ENCODE peak calls at places on chromosomes 7 and 10, in six cellular contexts. One of them, this sample, is unnamed.

GRCh38 chr7:99624487-99624886 is 7.7 kb downstream of the ZSCAN25 start:
- DNase-seq in C1 segment of cervical spinal cord: no peak
- DNase-seq in fibroblast of mammary gland: no peak
- DNase-seq in activated naive CD8-positive, alpha-beta T cell treated with anti-CD3 and anti-CD28 coated beads, Interleukin-2, amount 50 U/mL, for 16 hours: peak; percentile 43
- DNase-seq in renal cortical epithelial cell: no peak
- DNase-seq in lower leg skin: peak; percentile 79
- DNase-seq in this sample: no peak

GRCh38 chr10:97411411-97411810 is 10.3 kb upstream of the RRP12 start:
- DNase-seq in lower leg skin: no peak
- DNase-seq in renal cortical epithelial cell: peak; percentile 74
- DNase-seq in fibroblast of mammary gland: no peak
- DNase-seq in C1 segment of cervical spinal cord: no peak
- DNase-seq in activated naive CD8-positive, alpha-beta T cell treated with anti-CD3 and anti-CD28 coated beads, Interleukin-2, amount 50 U/mL, for 16 hours: no peak
- DNase-seq in this sample: no peak

GRCh38 chr7:155942226-155942950 is 130.1 kb upstream of the SHH start:
- DNase-seq in lower leg skin: peak; percentile 45
- DNase-seq in C1 segment of cervical spinal cord: no peak
- DNase-seq in fibroblast of mammary gland: no peak
- DNase-seq in renal cortical epithelial cell: no peak
- DNase-seq in activated naive CD8-positive, alpha-beta T cell treated with anti-CD3 and anti-CD28 coated beads, Interleukin-2, amount 50 U/mL, for 16 hours: no peak
- DNase-seq in this sample: no peak

GRCh38 chr7:132548489-132549078 is 27.7 kb downstream of the PLXNA4 start:
- DNase-seq in renal cortical epithelial cell: peak; percentile 6
- DNase-seq in lower leg skin: no peak
- DNase-seq in fibroblast of mammary gland: peak; percentile 78
- DNase-seq in C1 segment of cervical spinal cord: no peak
- DNase-seq in activated naive CD8-positive, alpha-beta T cell treated with anti-CD3 and anti-CD28 coated beads, Interleukin-2, amount 50 U/mL, for 16 hours: no peak
- DNase-seq in this sample: no peak

GRCh38 chr10:63236113-63236935 is 103.2 kb downstream of the NRBF2 start:
- DNase-seq in C1 segment of cervical spinal cord: no peak
- DNase-seq in activated naive CD8-positive, alpha-beta T cell treated with anti-CD3 and anti-CD28 coated beads, Interleukin-2, amount 50 U/mL, for 16 hours: no peak
- DNase-seq in lower leg skin: no peak
- DNase-seq in renal cortical epithelial cell: peak; percentile 99
- DNase-seq in fibroblast of mammary gland: peak; percentile 94
- DNase-seq in this sample: no peak

GRCh38 chr10:97525683-97526110 is 27.0 kb downstream of the UBTD1 start:
- DNase-seq in fibroblast of mammary gland: no peak
- DNase-seq in renal cortical epithelial cell: no peak
- DNase-seq in C1 segment of cervical spinal cord: no peak
- DNase-seq in lower leg skin: no peak
- DNase-seq in activated naive CD8-positive, alpha-beta T cell treated with anti-CD3 and anti-CD28 coated beads, Interleukin-2, amount 50 U/mL, for 16 hours: no peak
- DNase-seq in this sample: no peak

GRCh38 chr10:30270247-30270646 is 78.8 kb downstream of the MTPAP start:
- DNase-seq in renal cortical epithelial cell: peak; percentile 7
- DNase-seq in C1 segment of cervical spinal cord: no peak
- DNase-seq in activated naive CD8-positive, alpha-beta T cell treated with anti-CD3 and anti-CD28 coated beads, Interleukin-2, amount 50 U/mL, for 16 hours: no peak
- DNase-seq in fibroblast of mammary gland: peak; percentile 16
- DNase-seq in lower leg skin: no peak
- DNase-seq in this sample: no peak

GRCh38 chr7:7911756-7912155 is 56.8 kb upstream of the GLCCI1 start:
- DNase-seq in C1 segment of cervical spinal cord: no peak
- DNase-seq in fibroblast of mammary gland: no peak
- DNase-seq in renal cortical epithelial cell: no peak
- DNase-seq in activated naive CD8-positive, alpha-beta T cell treated with anti-CD3 and anti-CD28 coated beads, Interleukin-2, amount 50 U/mL, for 16 hours: no peak
- DNase-seq in lower leg skin: no peak
- DNase-seq in this sample: no peak

GRCh38 chr10:69572159-69573055 is 815 bp downstream of the NEUROG3 start:
- DNase-seq in lower leg skin: peak; percentile 79
- DNase-seq in activated naive CD8-positive, alpha-beta T cell treated with anti-CD3 and anti-CD28 coated beads, Interleukin-2, amount 50 U/mL, for 16 hours: no peak
- DNase-seq in C1 segment of cervical spinal cord: no peak
- DNase-seq in renal cortical epithelial cell: no peak
- DNase-seq in fibroblast of mammary gland: peak; percentile 20
- DNase-seq in this sample: no peak

GRCh38 chr10:111524134-111524533 is 447.3 kb downstream of the ADRA2A start:
- DNase-seq in activated naive CD8-positive, alpha-beta T cell treated with anti-CD3 and anti-CD28 coated beads, Interleukin-2, amount 50 U/mL, for 16 hours: no peak
- DNase-seq in lower leg skin: no peak
- DNase-seq in fibroblast of mammary gland: no peak
- DNase-seq in renal cortical epithelial cell: no peak
- DNase-seq in C1 segment of cervical spinal cord: no peak
- DNase-seq in this sample: no peak

GRCh38 chr7:123749537-123749857 is 694 bp upstream of the WASL start:
- DNase-seq in lower leg skin: peak; percentile 88
- DNase-seq in activated naive CD8-positive, alpha-beta T cell treated with anti-CD3 and anti-CD28 coated beads, Interleukin-2, amount 50 U/mL, for 16 hours: no peak
- DNase-seq in fibroblast of mammary gland: peak; percentile 77
- DNase-seq in C1 segment of cervical spinal cord: no peak
- DNase-seq in renal cortical epithelial cell: peak; percentile 64
- DNase-seq in this sample: no peak

GRCh38 chr10:121426307-121426706 is 171.9 kb downstream of the FGFR2 start:
- DNase-seq in fibroblast of mammary gland: no peak
- DNase-seq in renal cortical epithelial cell: no peak
- DNase-seq in activated naive CD8-positive, alpha-beta T cell treated with anti-CD3 and anti-CD28 coated beads, Interleukin-2, amount 50 U/mL, for 16 hours: no peak
- DNase-seq in lower leg skin: no peak
- DNase-seq in C1 segment of cervical spinal cord: no peak
- DNase-seq in this sample: no peak

GRCh38 chr10:60778214-60778977 is at the start of gene CDK1:
- DNase-seq in C1 segment of cervical spinal cord: peak; percentile 94
- DNase-seq in fibroblast of mammary gland: peak; percentile 98
- DNase-seq in lower leg skin: peak; percentile 98
- DNase-seq in renal cortical epithelial cell: peak; percentile 94
- DNase-seq in activated naive CD8-positive, alpha-beta T cell treated with anti-CD3 and anti-CD28 coated beads, Interleukin-2, amount 50 U/mL, for 16 hours: peak; percentile 86
- DNase-seq in this sample: peak; percentile 81

GRCh38 chr10:30387646-30388243 is 38.7 kb upstream of the MTPAP start:
- DNase-seq in C1 segment of cervical spinal cord: no peak
- DNase-seq in fibroblast of mammary gland: peak; percentile 45
- DNase-seq in renal cortical epithelial cell: peak; percentile 53
- DNase-seq in lower leg skin: no peak
- DNase-seq in activated naive CD8-positive, alpha-beta T cell treated with anti-CD3 and anti-CD28 coated beads, Interleukin-2, amount 50 U/mL, for 16 hours: no peak
- DNase-seq in this sample: no peak

GRCh38 chr7:4745971-4746919 is 29.2 kb upstream of the AP5Z1 start:
- DNase-seq in renal cortical epithelial cell: peak; percentile 83
- DNase-seq in lower leg skin: no peak
- DNase-seq in C1 segment of cervical spinal cord: no peak
- DNase-seq in activated naive CD8-positive, alpha-beta T cell treated with anti-CD3 and anti-CD28 coated beads, Interleukin-2, amount 50 U/mL, for 16 hours: no peak
- DNase-seq in fibroblast of mammary gland: peak; percentile 76
- DNase-seq in this sample: no peak

GRCh38 chr7:107961399-107961798 is 41.6 kb downstream of the LAMB1 start:
- DNase-seq in C1 segment of cervical spinal cord: no peak
- DNase-seq in fibroblast of mammary gland: peak; percentile 68
- DNase-seq in lower leg skin: peak; percentile 95
- DNase-seq in activated naive CD8-positive, alpha-beta T cell treated with anti-CD3 and anti-CD28 coated beads, Interleukin-2, amount 50 U/mL, for 16 hours: no peak
- DNase-seq in renal cortical epithelial cell: no peak
- DNase-seq in this sample: no peak

GRCh38 chr7:77327067-77327931 is 88.8 kb downstream of the GSAP start:
- DNase-seq in renal cortical epithelial cell: peak; percentile 80
- DNase-seq in activated naive CD8-positive, alpha-beta T cell treated with anti-CD3 and anti-CD28 coated beads, Interleukin-2, amount 50 U/mL, for 16 hours: no peak
- DNase-seq in fibroblast of mammary gland: peak; percentile 68
- DNase-seq in C1 segment of cervical spinal cord: no peak
- DNase-seq in lower leg skin: peak; percentile 90
- DNase-seq in this sample: no peak

GRCh38 chr7:101241015-101241363 is 3.4 kb upstream of the CLDN15 start:
- DNase-seq in lower leg skin: no peak
- DNase-seq in activated naive CD8-positive, alpha-beta T cell treated with anti-CD3 and anti-CD28 coated beads, Interleukin-2, amount 50 U/mL, for 16 hours: no peak
- DNase-seq in fibroblast of mammary gland: peak; percentile 85
- DNase-seq in C1 segment of cervical spinal cord: no peak
- DNase-seq in renal cortical epithelial cell: no peak
- DNase-seq in this sample: no peak

GRCh38 chr7:14305233-14305866 is 315.9 kb upstream of the ETV1 start:
- DNase-seq in fibroblast of mammary gland: no peak
- DNase-seq in activated naive CD8-positive, alpha-beta T cell treated with anti-CD3 and anti-CD28 coated beads, Interleukin-2, amount 50 U/mL, for 16 hours: no peak
- DNase-seq in renal cortical epithelial cell: no peak
- DNase-seq in C1 segment of cervical spinal cord: no peak
- DNase-seq in lower leg skin: no peak
- DNase-seq in this sample: no peak

GRCh38 chr10:18549105-18549504 is 102.3 kb downstream of the NSUN6 start:
- DNase-seq in activated naive CD8-positive, alpha-beta T cell treated with anti-CD3 and anti-CD28 coated beads, Interleukin-2, amount 50 U/mL, for 16 hours: no peak
- DNase-seq in fibroblast of mammary gland: no peak
- DNase-seq in lower leg skin: no peak
- DNase-seq in renal cortical epithelial cell: no peak
- DNase-seq in C1 segment of cervical spinal cord: no peak
- DNase-seq in this sample: no peak

GRCh38 chr10:91887075-91887899 is 22.0 kb downstream of the FGFBP3 start:
- DNase-seq in fibroblast of mammary gland: peak; percentile 39
- DNase-seq in lower leg skin: peak; percentile 88
- DNase-seq in activated naive CD8-positive, alpha-beta T cell treated with anti-CD3 and anti-CD28 coated beads, Interleukin-2, amount 50 U/mL, for 16 hours: no peak
- DNase-seq in renal cortical epithelial cell: no peak
- DNase-seq in C1 segment of cervical spinal cord: peak; percentile 44
- DNase-seq in this sample: no peak

GRCh38 chr10:17993361-17993760 is 41.6 kb downstream of the SLC39A12 start:
- DNase-seq in renal cortical epithelial cell: no peak
- DNase-seq in fibroblast of mammary gland: peak; percentile 98
- DNase-seq in C1 segment of cervical spinal cord: no peak
- DNase-seq in activated naive CD8-positive, alpha-beta T cell treated with anti-CD3 and anti-CD28 coated beads, Interleukin-2, amount 50 U/mL, for 16 hours: no peak
- DNase-seq in lower leg skin: no peak
- DNase-seq in this sample: no peak

GRCh38 chr10:31765546-31765945 is 163.1 kb downstream of the ARHGAP12 start:
- DNase-seq in fibroblast of mammary gland: no peak
- DNase-seq in activated naive CD8-positive, alpha-beta T cell treated with anti-CD3 and anti-CD28 coated beads, Interleukin-2, amount 50 U/mL, for 16 hours: no peak
- DNase-seq in C1 segment of cervical spinal cord: no peak
- DNase-seq in lower leg skin: no peak
- DNase-seq in renal cortical epithelial cell: no peak
- DNase-seq in this sample: no peak

GRCh38 chr10:70186090-70186489 is 15.8 kb upstream of the SAR1A start:
- DNase-seq in C1 segment of cervical spinal cord: no peak
- DNase-seq in renal cortical epithelial cell: no peak
- DNase-seq in lower leg skin: no peak
- DNase-seq in activated naive CD8-positive, alpha-beta T cell treated with anti-CD3 and anti-CD28 coated beads, Interleukin-2, amount 50 U/mL, for 16 hours: no peak
- DNase-seq in fibroblast of mammary gland: no peak
- DNase-seq in this sample: no peak

GRCh38 chr10:45373783-45374450 is at the start of gene ALOX5:
- DNase-seq in activated naive CD8-positive, alpha-beta T cell treated with anti-CD3 and anti-CD28 coated beads, Interleukin-2, amount 50 U/mL, for 16 hours: no peak
- DNase-seq in renal cortical epithelial cell: no peak
- DNase-seq in lower leg skin: no peak
- DNase-seq in C1 segment of cervical spinal cord: no peak
- DNase-seq in fibroblast of mammary gland: no peak
- DNase-seq in this sample: no peak

GRCh38 chr10:88207121-88207546 is 343.7 kb downstream of the PTEN start:
- DNase-seq in activated naive CD8-positive, alpha-beta T cell treated with anti-CD3 and anti-CD28 coated beads, Interleukin-2, amount 50 U/mL, for 16 hours: no peak
- DNase-seq in fibroblast of mammary gland: peak; percentile 10
- DNase-seq in C1 segment of cervical spinal cord: no peak
- DNase-seq in renal cortical epithelial cell: no peak
- DNase-seq in lower leg skin: no peak
- DNase-seq in this sample: no peak

GRCh38 chr7:105413887-105414437 is 25.2 kb upstream of the SRPK2 start:
- DNase-seq in lower leg skin: no peak
- DNase-seq in C1 segment of cervical spinal cord: no peak
- DNase-seq in fibroblast of mammary gland: no peak
- DNase-seq in renal cortical epithelial cell: no peak
- DNase-seq in activated naive CD8-positive, alpha-beta T cell treated with anti-CD3 and anti-CD28 coated beads, Interleukin-2, amount 50 U/mL, for 16 hours: no peak
- DNase-seq in this sample: no peak

GRCh38 chr10:34049887-34050286 is 715.4 kb upstream of the NRP1 start:
- DNase-seq in fibroblast of mammary gland: peak; percentile 91
- DNase-seq in C1 segment of cervical spinal cord: no peak
- DNase-seq in activated naive CD8-positive, alpha-beta T cell treated with anti-CD3 and anti-CD28 coated beads, Interleukin-2, amount 50 U/mL, for 16 hours: no peak
- DNase-seq in renal cortical epithelial cell: peak; percentile 65
- DNase-seq in lower leg skin: no peak
- DNase-seq in this sample: no peak

GRCh38 chr10:88728107-88728763 is 22.2 kb downstream of the LIPK start:
- DNase-seq in C1 segment of cervical spinal cord: no peak
- DNase-seq in fibroblast of mammary gland: peak; percentile 36
- DNase-seq in renal cortical epithelial cell: no peak
- DNase-seq in activated naive CD8-positive, alpha-beta T cell treated with anti-CD3 and anti-CD28 coated beads, Interleukin-2, amount 50 U/mL, for 16 hours: no peak
- DNase-seq in lower leg skin: no peak
- DNase-seq in this sample: no peak

GRCh38 chr7:5827755-5828154 is 46.3 kb upstream of the RNF216 start:
- DNase-seq in activated naive CD8-positive, alpha-beta T cell treated with anti-CD3 and anti-CD28 coated beads, Interleukin-2, amount 50 U/mL, for 16 hours: no peak
- DNase-seq in fibroblast of mammary gland: peak; percentile 7
- DNase-seq in C1 segment of cervical spinal cord: no peak
- DNase-seq in lower leg skin: no peak
- DNase-seq in renal cortical epithelial cell: no peak
- DNase-seq in this sample: no peak

GRCh38 chr10:83078645-83079044 is 1060.7 kb upstream of the GHITM start:
- DNase-seq in C1 segment of cervical spinal cord: no peak
- DNase-seq in renal cortical epithelial cell: no peak
- DNase-seq in activated naive CD8-positive, alpha-beta T cell treated with anti-CD3 and anti-CD28 coated beads, Interleukin-2, amount 50 U/mL, for 16 hours: no peak
- DNase-seq in fibroblast of mammary gland: no peak
- DNase-seq in lower leg skin: no peak
- DNase-seq in this sample: no peak

GRCh38 chr7:117381357-117381756 is 45.9 kb downstream of the ASZ1 start:
- DNase-seq in renal cortical epithelial cell: no peak
- DNase-seq in lower leg skin: no peak
- DNase-seq in C1 segment of cervical spinal cord: no peak
- DNase-seq in fibroblast of mammary gland: no peak
- DNase-seq in activated naive CD8-positive, alpha-beta T cell treated with anti-CD3 and anti-CD28 coated beads, Interleukin-2, amount 50 U/mL, for 16 hours: no peak
- DNase-seq in this sample: no peak

GRCh38 chr7:104843198-104843597 is 170.8 kb upstream of the KMT2E start:
- DNase-seq in lower leg skin: no peak
- DNase-seq in renal cortical epithelial cell: no peak
- DNase-seq in activated naive CD8-positive, alpha-beta T cell treated with anti-CD3 and anti-CD28 coated beads, Interleukin-2, amount 50 U/mL, for 16 hours: no peak
- DNase-seq in fibroblast of mammary gland: peak; percentile 3
- DNase-seq in C1 segment of cervical spinal cord: no peak
- DNase-seq in this sample: no peak

This sample was measured in thoracic aorta.